ENCODE peak calls at places on chromosome 21, in ten cellular contexts. A is transverse colon, C is spleen, W is right lobe of liver, I is GM13977, E is IMR-90, L is fibroblast of pulmonary artery, O is uterus, S is GM23338, V is neural progenitor cell. M is an unnamed sample.
A peak's percentile ranks its signal among the peaks of the same experiment; 100 is the strongest.

GRCh38 chr21:28100366-28100765 is 892.3 kb downstream of the LTN1 start:
- DNase-seq in W (no peak), L (no peak), C (no peak), I (no peak), S (no peak), E (no peak), V (no peak), O (no peak), A (no peak), M (no peak)

GRCh38 chr21:35540950-35541632 is 492.0 kb upstream of the RUNX1 start:
- DNase-seq in S (no peak), W (no peak), V (no peak), O (no peak), C (no peak), E (no peak), L (no peak), A (no peak), I (no peak), M (no peak)

GRCh38 chr21:36569511-36569910 is 89.6 kb upstream of the CLDN14 start:
- DNase-seq in I (no peak), W (no peak), L (no peak), C (no peak), S (no peak), O (no peak), A (no peak), E (no peak), V (no peak), M (no peak)

GRCh38 chr21:43847301-43847700 is 17.7 kb upstream of the AGPAT3 start:
- DNase-seq in O (no peak), I (no peak), V (no peak), W (no peak), A (no peak), S (no peak), E (no peak), L (no peak), C (peak; percentile 47), M (no peak)

GRCh38 chr21:34826818-34827217 is 158.0 kb downstream of the CLIC6 start:
- DNase-seq in O (no peak), W (no peak), V (no peak), E (no peak), I (no peak), C (no peak), A (no peak), S (no peak), L (no peak), M (peak; percentile 76)

GRCh38 chr21:29523646-29524045 is 224.9 kb downstream of the BACH1 start:
- DNase-seq in I (no peak), E (no peak), S (no peak), C (no peak), O (no peak), W (no peak), L (peak; percentile 39), V (no peak), A (peak; percentile 12), M (no peak)

GRCh38 chr21:43974791-43975468 is 37.2 kb upstream of the TRAPPC10 start:
- DNase-seq in E (no peak), V (no peak), C (no peak), A (no peak), I (no peak), S (no peak), W (no peak), L (no peak), O (no peak), M (no peak)

GRCh38 chr21:25449950-25450349 is 157.3 kb downstream of the MRPL39 start:
- DNase-seq in I (no peak), O (no peak), W (no peak), C (no peak), A (no peak), V (no peak), L (no peak), E (no peak), S (no peak), M (no peak)

GRCh38 chr21:36589352-36589971 is 109.5 kb upstream of the SIM2 start:
- DNase-seq in C (no peak), E (peak; percentile 27), I (peak; percentile 68), A (peak; percentile 32), V (peak; percentile 19), O (peak; percentile 33), L (peak; percentile 37), W (peak; percentile 79), S (peak; percentile 65), M (no peak)

GRCh38 chr21:35476616-35477395 is 427.7 kb upstream of the RUNX1 start:
- DNase-seq in O (no peak), L (peak; percentile 69), S (no peak), E (peak; percentile 71), I (no peak), C (no peak), V (no peak), A (no peak), W (no peak), M (no peak)

GRCh38 chr21:46491553-46491952 is 32.9 kb downstream of the DIP2A start:
- DNase-seq in S (no peak), A (no peak), V (no peak), E (no peak), O (no peak), I (no peak), W (no peak), C (no peak), L (no peak), M (no peak)
- TF ChIP-seq CTCF in S (no peak), A (no peak), V (no peak), E (no peak), O (no peak), I (no peak), W (no peak), C (no peak), L (no peak), M (no peak)

DNA sequence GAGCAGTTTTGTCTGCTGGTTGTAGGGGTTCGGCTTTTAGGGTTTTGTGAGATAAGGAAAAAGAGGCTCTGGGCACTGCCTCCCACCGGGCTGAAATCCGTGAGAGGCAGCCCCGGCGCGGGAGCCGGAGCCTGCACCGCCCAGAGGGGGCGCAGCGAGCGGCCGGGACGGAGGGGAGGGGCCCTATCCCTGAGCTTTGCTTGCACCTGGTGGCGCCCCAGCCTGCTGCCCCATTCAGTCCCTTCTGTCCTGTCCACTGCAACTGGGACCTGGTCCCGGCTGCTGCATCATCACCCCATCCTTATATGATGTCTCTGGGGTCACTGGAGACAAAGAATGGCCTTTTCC is 512 bp upstream of the KCNJ6 start:
- DNase-seq in A (no peak), S (peak; percentile 87), W (no peak), V (peak; percentile 85), O (no peak), L (no peak), E (no peak), I (no peak), C (no peak), M (no peak)
- TF ChIP-seq CTCF in A (no peak), S (peak; percentile 50), W (no peak), V (peak; percentile 62), O (no peak), L (no peak), E (peak; percentile 35), I (no peak), C (no peak), M (no peak)

DNA sequence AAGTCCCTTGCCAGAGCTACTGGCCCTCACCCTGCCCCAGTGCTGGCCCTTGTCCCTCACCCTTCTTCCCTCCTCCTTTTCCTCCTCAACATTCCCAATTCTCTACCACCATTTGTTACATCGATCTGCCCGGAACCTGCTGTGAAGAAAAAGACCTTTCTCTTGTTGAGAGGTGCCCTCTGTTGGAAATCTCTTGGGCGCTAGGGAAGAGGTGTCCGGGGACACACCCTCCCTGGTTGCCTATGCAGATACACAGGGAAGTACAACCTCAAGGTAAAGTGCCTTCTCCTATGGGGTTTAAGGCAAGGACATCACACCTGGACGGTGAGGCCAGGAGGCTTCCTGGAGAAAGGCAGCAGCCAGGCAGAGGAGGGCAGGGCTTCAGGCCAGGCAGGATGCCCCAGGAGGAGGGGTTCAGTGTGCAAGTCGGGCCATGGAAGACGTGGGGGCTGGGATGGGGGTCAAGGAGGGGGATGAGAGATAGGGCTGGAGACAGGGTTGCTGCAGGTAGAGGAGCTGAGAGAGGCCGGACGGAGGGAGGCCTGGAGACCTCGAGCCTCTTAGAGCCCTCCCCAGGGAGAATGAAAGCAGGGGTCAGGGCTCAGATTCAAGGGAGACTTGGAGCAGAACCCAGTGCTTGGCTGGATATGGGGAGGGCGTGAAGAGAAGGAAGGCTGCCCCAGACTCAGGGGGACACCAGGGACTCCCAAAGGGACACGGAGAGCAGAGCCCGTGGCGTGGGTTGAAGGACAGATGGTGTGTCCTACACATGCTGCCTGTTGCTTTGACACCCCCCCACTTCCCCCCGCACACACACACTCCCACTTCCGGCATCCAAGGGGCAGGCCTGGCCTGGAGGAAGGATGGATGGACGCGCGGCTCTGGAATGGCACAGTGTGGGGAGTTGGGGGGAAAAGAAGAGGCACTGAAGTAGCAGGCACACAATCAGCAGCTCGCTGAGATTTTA is 44.5 kb downstream of the RIPK4 start:
- DNase-seq in E (no peak), W (no peak), S (no peak), V (no peak), L (no peak), O (no peak), A (no peak), I (no peak), C (peak; percentile 58), M (no peak)
- TF ChIP-seq CTCF in E (no peak), W (no peak), S (no peak), V (no peak), L (no peak), O (no peak), A (no peak), I (no peak), C (no peak), M (no peak)

DNA sequence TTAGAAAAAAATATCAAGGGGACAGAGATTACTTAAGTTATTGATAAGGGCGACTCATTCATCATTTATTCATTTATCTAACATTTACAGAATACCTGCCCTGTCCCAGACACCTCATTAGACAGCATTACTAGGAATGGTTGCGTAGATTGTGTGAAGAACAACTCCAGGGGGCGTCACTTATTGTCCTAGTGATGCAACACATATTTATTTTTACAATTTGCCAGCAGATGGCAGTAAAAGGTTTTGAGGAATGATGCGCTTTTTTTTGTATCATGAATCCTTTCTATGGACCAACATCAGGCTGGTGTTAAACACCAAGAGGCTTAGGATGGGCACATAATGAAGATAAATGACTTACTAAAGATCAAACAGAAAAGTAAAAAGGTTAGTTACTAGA is 5.5 kb downstream of the NCAM2 start:
- DNase-seq in S (peak; percentile 90), E (peak; percentile 37), L (peak; percentile 48), V (peak; percentile 56), I (no peak), C (no peak), O (no peak), W (no peak), A (no peak), M (no peak)
- TF ChIP-seq CTCF in S (peak; percentile 98), E (peak; percentile 78), L (peak; percentile 41), V (peak; percentile 60), I (peak; percentile 21), C (no peak), O (no peak), W (no peak), A (no peak), M (no peak)

DNA sequence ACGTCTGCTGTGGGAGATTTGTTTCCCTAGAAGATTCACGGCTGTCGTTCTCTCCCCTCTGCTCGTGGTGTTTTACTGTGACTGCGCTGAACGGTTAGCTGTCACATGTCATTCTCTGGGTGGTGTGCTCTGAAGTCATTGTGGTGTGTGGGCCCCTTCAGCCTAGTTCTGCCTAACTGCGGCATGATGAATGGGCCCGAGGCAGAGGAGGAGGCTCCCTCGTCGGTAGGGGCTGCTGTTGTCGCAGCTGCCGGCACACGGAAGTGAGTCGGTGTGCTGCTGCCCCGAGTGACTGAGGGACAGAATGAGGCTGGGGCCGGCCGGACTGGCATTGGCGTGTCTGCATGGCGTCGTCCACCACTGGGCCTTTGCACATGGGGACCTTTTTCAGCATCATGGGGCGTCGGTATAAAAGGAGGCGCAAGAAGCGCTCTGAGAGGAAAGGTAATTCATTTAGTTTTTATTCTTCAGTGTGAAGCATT is 77.9 kb downstream of the ADARB1 start:
- DNase-seq in W (no peak), O (no peak), E (no peak), S (peak; percentile 60), A (peak; percentile 50), V (peak; percentile 77), I (peak; percentile 85), C (peak; percentile 92), L (no peak), M (no peak)
- TF ChIP-seq CTCF in W (no peak), O (no peak), E (peak; percentile 6), S (peak; percentile 21), A (no peak), V (peak; percentile 54), I (peak; percentile 78), C (peak; percentile 18), L (peak; percentile 17), M (no peak)